ENCODE peak calls at places on chromosomes 2 and 18, in ten cellular contexts. M is sigmoid colon; K is GM23248; G is CD8-positive, alpha-beta T cell; S is esophagus squamous epithelium; B is fibroblast of lung; Y is tibial nerve; A is aorta; C is lower lobe of right lung; O is GM06990. D is an unnamed sample.

GRCh38 chr2:71348302-71348701 is 16.7 kb downstream of the ZNF638 start:
- DNase-seq in M (no peak), K (peak; percentile 60), G (no peak), S (no peak), B (peak; percentile 40), Y (no peak), A (no peak), C (no peak), O (no peak), D (no peak)

GRCh38 chr18:24726727-24727539 is 266.5 kb downstream of the HRH4 start:
- DNase-seq in M (peak; percentile 75), K (peak; percentile 79), G (peak; percentile 20), S (no peak), B (peak; percentile 60), Y (peak; percentile 36), A (peak; percentile 88), C (no peak), O (no peak), D (peak; percentile 46)

GRCh38 chr2:15682354-15682753 is 90.7 kb downstream of the DDX1 start:
- DNase-seq in M (no peak), K (no peak), G (no peak), S (no peak), B (no peak), Y (no peak), A (no peak), C (no peak), O (no peak), D (no peak)

GRCh38 chr18:62452280-62452824 is 70.5 kb upstream of the ZCCHC2 start:
- DNase-seq in M (no peak), K (peak; percentile 72), G (no peak), S (no peak), B (no peak), Y (no peak), A (no peak), C (no peak), O (no peak), D (no peak)

GRCh38 chr2:120738786-120739771 is 3.4 kb downstream of the GLI2 start:
- DNase-seq in M (no peak), K (no peak), G (no peak), S (no peak), B (no peak), Y (no peak), A (no peak), C (no peak), O (no peak), D (peak; percentile 61)

GRCh38 chr2:9124231-9124651 is 82.4 kb upstream of the ASAP2 start:
- DNase-seq in M (peak; percentile 47), K (no peak), G (no peak), S (no peak), B (no peak), Y (no peak), A (no peak), C (no peak), O (no peak), D (no peak)

GRCh38 chr2:137118140-137118539 is 352.8 kb downstream of the THSD7B start:
- DNase-seq in M (no peak), K (peak; percentile 55), G (no peak), S (no peak), B (peak; percentile 14), Y (no peak), A (no peak), C (no peak), O (no peak), D (no peak)

GRCh38 chr18:12890500-12890899 is 6.5 kb upstream of the PTPN2 start:
- DNase-seq in M (no peak), K (peak; percentile 34), G (no peak), S (no peak), B (no peak), Y (no peak), A (no peak), C (no peak), O (no peak), D (no peak)

GRCh38 chr2:239383036-239383795 is 17.6 kb downstream of the HDAC4 start:
- DNase-seq in M (peak; percentile 48), K (no peak), G (no peak), S (no peak), B (no peak), Y (no peak), A (peak; percentile 62), C (peak; percentile 29), O (no peak), D (no peak)

GRCh38 chr2:241217320-241218031 is 29.0 kb downstream of the ANO7 start:
- DNase-seq in M (peak; percentile 87), K (peak; percentile 88), G (no peak), S (no peak), B (peak; percentile 79), Y (peak; percentile 29), A (peak; percentile 91), C (peak; percentile 83), O (peak; percentile 79), D (peak; percentile 99)

GRCh38 chr2:20614201-20615045 is 36.5 kb downstream of the HS1BP3 start:
- DNase-seq in M (peak; percentile 72), K (no peak), G (no peak), S (no peak), B (peak; percentile 45), Y (no peak), A (peak; percentile 84), C (peak; percentile 58), O (no peak), D (peak; percentile 80)

GRCh38 chr2:236576978-236577377 is 7.4 kb downstream of the ACKR3 start:
- DNase-seq in M (peak; percentile 44), K (no peak), G (no peak), S (no peak), B (no peak), Y (no peak), A (no peak), C (no peak), O (no peak), D (no peak)

GRCh38 chr2:127582863-127583861 is 47.7 kb downstream of the MYO7B start:
- DNase-seq in M (no peak), K (no peak), G (no peak), S (no peak), B (no peak), Y (no peak), A (peak; percentile 50), C (no peak), O (no peak), D (peak; percentile 61)

GRCh38 chr2:226973821-226974220 is 138.0 kb downstream of the RHBDD1 start:
- DNase-seq in M (no peak), K (no peak), G (no peak), S (no peak), B (no peak), Y (no peak), A (no peak), C (no peak), O (no peak), D (no peak)

GRCh38 chr18:78899241-78899640 is 80.4 kb upstream of the SALL3 start:
- DNase-seq in M (no peak), K (no peak), G (no peak), S (no peak), B (no peak), Y (no peak), A (no peak), C (no peak), O (no peak), D (no peak)

GRCh38 chr2:119367472-119368099 is 809 bp downstream of the DBI start:
- DNase-seq in M (peak; percentile 75), K (peak; percentile 49), G (no peak), S (no peak), B (peak; percentile 8), Y (no peak), A (peak; percentile 85), C (peak; percentile 76), O (peak; percentile 59), D (peak; percentile 92)

GRCh38 chr2:237628482-237629187 is 1.2 kb downstream of the LRRFIP1 start:
- DNase-seq in M (no peak), K (no peak), G (no peak), S (no peak), B (no peak), Y (no peak), A (no peak), C (no peak), O (no peak), D (no peak)
- H3K4me3 ChIP-seq in M (peak overlapping the region; percentile 93), K (peak overlapping the region; percentile 76), G (peak overlapping the region; percentile 24), S (peak overlapping the region; percentile 45), B (peak overlapping the region; percentile 46), Y (no peak overlapping the region), A (peak overlapping the region; percentile 91), C (peak overlapping the region; percentile 66), O (no peak overlapping the region), D (peak overlapping the region; percentile 63)

DNA sequence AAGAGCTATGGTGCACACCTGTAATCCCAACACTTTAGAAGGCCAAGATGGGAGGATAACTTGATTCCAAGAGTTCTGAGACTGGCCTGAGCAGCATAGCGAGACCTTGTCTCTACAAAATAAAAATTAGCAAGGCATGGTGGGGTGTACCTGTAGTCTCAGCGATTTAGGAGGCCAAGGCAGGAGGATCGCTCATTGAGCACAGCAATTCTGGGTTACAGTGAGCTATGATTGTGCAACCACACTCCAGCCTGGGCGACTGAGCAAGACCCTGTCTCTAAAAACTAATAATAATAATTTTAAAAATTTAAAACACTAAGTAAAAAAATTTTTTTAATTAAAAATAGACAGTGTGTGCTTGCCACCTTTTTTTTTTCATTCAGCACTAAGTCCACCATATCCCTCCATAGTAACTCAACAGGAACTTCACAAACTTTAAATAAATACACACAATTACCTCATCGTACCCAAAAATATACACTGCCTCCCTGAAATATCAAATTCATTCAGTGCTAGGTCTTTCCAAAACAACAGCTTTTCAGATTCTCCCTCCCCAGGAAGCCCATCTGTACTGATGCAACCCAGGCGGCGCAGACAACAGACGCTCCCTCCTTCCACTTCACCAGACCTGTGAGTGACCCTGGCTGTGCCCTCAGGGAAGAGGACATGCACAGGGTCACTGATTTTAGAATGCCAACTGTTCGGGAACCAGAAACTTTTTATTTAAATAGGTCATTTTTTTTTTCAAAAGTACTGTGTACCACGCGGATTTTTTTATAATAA is 29.6 kb downstream of the FAM168B start:
- DNase-seq in M (no peak), K (no peak), G (no peak), S (no peak), B (no peak), Y (no peak), A (no peak), C (no peak), O (no peak), D (no peak)
- H3K36me3 ChIP-seq in M (no peaks in the 10 kb centered on the region), K (peaks cover 7% of the 10 kb centered on the region), G (peaks cover 13% of the 10 kb centered on the region), S (peaks cover 92% of the 10 kb centered on the region), B (peaks cover 7% of the 10 kb centered on the region), Y (no peaks in the 10 kb centered on the region), A (no peaks in the 10 kb centered on the region), C (peaks cover 47% of the 10 kb centered on the region), O (peaks cover 14% of the 10 kb centered on the region), D (peaks cover 5% of the 10 kb centered on the region)

DNA sequence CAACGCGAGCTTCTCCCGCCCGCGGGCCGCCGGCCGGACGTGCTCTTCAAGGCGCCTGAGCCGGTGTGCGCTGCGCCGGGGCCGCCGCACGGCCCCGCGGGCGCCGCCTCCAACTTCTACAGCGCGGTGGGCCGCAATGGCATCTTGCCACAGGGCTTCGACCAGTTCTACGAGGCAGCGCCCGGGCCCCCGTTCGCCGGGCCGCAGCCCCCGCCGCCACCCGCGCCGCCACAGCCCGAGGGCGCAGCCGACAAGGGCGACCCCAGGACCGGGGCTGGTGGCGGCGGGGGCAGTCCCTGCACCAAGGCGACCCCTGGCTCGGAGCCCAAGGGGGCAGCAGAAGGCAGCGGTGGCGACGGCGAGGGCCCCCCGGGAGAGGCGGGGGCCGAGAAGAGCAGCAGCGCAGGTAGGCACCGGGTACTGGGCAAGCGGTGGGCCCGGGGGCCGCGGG is 676 bp downstream of the HOXD11 start:
- DNase-seq in M (peak; percentile 64), K (peak; percentile 71), G (no peak), S (no peak), B (no peak), Y (no peak), A (no peak), C (no peak), O (no peak), D (peak; percentile 76)
- H3K27me3 ChIP-seq in M (no peaks in the 10 kb centered on the region), K (no peaks in the 10 kb centered on the region), G (peaks cover 73% of the 10 kb centered on the region), S (peaks cover 100% of the 10 kb centered on the region), B (peaks cover 77% of the 10 kb centered on the region), Y (peaks cover 97% of the 10 kb centered on the region), A (peaks cover 7% of the 10 kb centered on the region), C (peaks cover 98% of the 10 kb centered on the region), O (peaks cover 3% of the 10 kb centered on the region), D (peaks cover 98% of the 10 kb centered on the region)

GRCh38 chr18:45106331-45106774 is 425.7 kb downstream of the SETBP1 start:
- DNase-seq in M (no peak), K (peak; percentile 75), G (no peak), S (no peak), B (peak; percentile 81), Y (no peak), A (no peak), C (no peak), O (peak; percentile 77), D (no peak)
- H3K4me3 ChIP-seq in M (no peak overlapping the region), K (no peak overlapping the region), G (no peak overlapping the region), S (no peak overlapping the region), B (no peak overlapping the region), Y (no peak overlapping the region), A (no peak overlapping the region), C (no peak overlapping the region), O (no peak overlapping the region), D (no peak overlapping the region)

D was measured in H7.